ENCODE peak calls at places on chromosomes 1 and 21, in eight cellular contexts. R is GM04504; V is left ventricle myocardium inferior; T is NCI-H774; I is IMR-90; G is Right ventricle myocardium inferior; U is stimulated activated CD8-positive, alpha-beta memory T cell treated with anti-CD3 and anti-CD28 coated beads, Interleukin-15, amount 100 ng/mL, for 24 hours; E is stimulated activated CD4-positive, alpha-beta T cell treated with anti-CD3 and anti-CD28 coated beads, Interleukin-4, amount 100 ng/mL, for 48 hours. P is an unnamed sample.

GRCh38 chr1:32695098-32695904 is 7.3 kb downstream of the SYNC start:
- DNase-seq in R (peak), V (peak), T (no peak), I (peak), G (peak), U (no peak), E (no peak), P (no peak)

GRCh38 chr1:184471686-184472085 is 84.9 kb downstream of the C1orf21 start:
- DNase-seq in R (no peak), V (no peak), T (no peak), I (no peak), G (no peak), U (no peak), E (no peak), P (no peak)

GRCh38 chr1:221557024-221557423 is 184.9 kb downstream of the DUSP10 start:
- DNase-seq in R (no peak), V (no peak), T (no peak), I (no peak), G (no peak), U (no peak), E (no peak), P (no peak)

GRCh38 chr1:176466514-176466913 is 3.5 kb downstream of the PAPPA2 start:
- DNase-seq in R (no peak), V (no peak), T (no peak), I (no peak), G (no peak), U (no peak), E (no peak), P (no peak)

GRCh38 chr1:210654176-210654786 is 325.6 kb downstream of the HHAT start:
- DNase-seq in R (no peak), V (no peak), T (no peak), I (no peak), G (no peak), U (no peak), E (no peak), P (no peak)

GRCh38 chr1:203278087-203278884 is 27.0 kb upstream of the BTG2 start:
- DNase-seq in R (peak), V (peak), T (peak), I (peak), G (peak), U (no peak), E (no peak), P (no peak)

GRCh38 chr1:7302873-7303272 is 468.2 kb upstream of the VAMP3 start:
- DNase-seq in R (no peak), V (no peak), T (no peak), I (no peak), G (no peak), U (no peak), E (no peak), P (no peak)

GRCh38 chr1:36705629-36706028 is 222.9 kb upstream of the CSF3R start:
- DNase-seq in R (no peak), V (no peak), T (no peak), I (no peak), G (no peak), U (no peak), E (no peak), P (no peak)

GRCh38 chr1:246724001-246724724 is at the start of gene SCCPDH:
- DNase-seq in R (peak), V (peak), T (peak), I (peak), G (peak), U (peak), E (peak), P (peak)

GRCh38 chr1:222543817-222544216 is 4.1 kb downstream of the HHIPL2 start:
- DNase-seq in R (no peak), V (no peak), T (no peak), I (no peak), G (no peak), U (no peak), E (no peak), P (no peak)

GRCh38 chr1:192376387-192376786 is 59.6 kb downstream of the RGS21 start:
- DNase-seq in R (no peak), V (no peak), T (no peak), I (no peak), G (no peak), U (no peak), E (no peak), P (no peak)

GRCh38 chr1:40899230-40899870 is 37.2 kb upstream of the CITED4 start:
- DNase-seq in R (no peak), V (no peak), T (no peak), I (no peak), G (no peak), U (no peak), E (no peak), P (no peak)

GRCh38 chr21:38343691-38344090 is 86.9 kb downstream of the KCNJ15 start:
- DNase-seq in R (no peak), V (no peak), T (peak), I (peak), G (no peak), U (no peak), E (no peak), P (no peak)

GRCh38 chr21:29030909-29031308 is 6.4 kb downstream of the USP16 start:
- DNase-seq in R (no peak), V (no peak), T (no peak), I (no peak), G (no peak), U (no peak), E (no peak), P (no peak)

GRCh38 chr1:222798111-222798510 is 16.7 kb upstream of the DISP1 start:
- DNase-seq in R (no peak), V (no peak), T (no peak), I (peak), G (no peak), U (no peak), E (no peak), P (no peak)

GRCh38 chr1:200905411-200906052 is 10.8 kb downstream of the INAVA start:
- DNase-seq in R (no peak), V (no peak), T (no peak), I (no peak), G (no peak), U (no peak), E (no peak), P (no peak)

GRCh38 chr1:84936116-84936810 is 43.3 kb upstream of the LPAR3 start:
- DNase-seq in R (peak), V (no peak), T (peak), I (peak), G (no peak), U (no peak), E (no peak), P (no peak)

GRCh38 chr1:228219962-228220780 is 12.3 kb downstream of the OBSCN start:
- DNase-seq in R (no peak), V (no peak), T (no peak), I (no peak), G (no peak), U (no peak), E (no peak), P (no peak)

GRCh38 chr1:178442925-178443324 is 53.8 kb downstream of the CLEC20A start:
- DNase-seq in R (no peak), V (no peak), T (no peak), I (no peak), G (no peak), U (no peak), E (no peak), P (no peak)

GRCh38 chr21:38027901-38028300 is 111.6 kb upstream of the KCNJ6 start:
- DNase-seq in R (peak), V (no peak), T (no peak), I (no peak), G (no peak), U (no peak), E (no peak), P (no peak)

GRCh38 chr1:219092206-219092605 is 81.5 kb upstream of the LYPLAL1 start:
- DNase-seq in R (peak), V (no peak), T (no peak), I (peak), G (no peak), U (no peak), E (no peak), P (no peak)

GRCh38 chr1:93489756-93490155 is 41.8 kb downstream of the FNBP1L start:
- DNase-seq in R (peak), V (no peak), T (no peak), I (peak), G (no peak), U (no peak), E (no peak), P (no peak)

GRCh38 chr1:214844319-214844718 is 238.2 kb upstream of the KCNK2 start:
- DNase-seq in R (no peak), V (no peak), T (no peak), I (no peak), G (no peak), U (no peak), E (no peak), P (no peak)

GRCh38 chr21:46368533-46369285 is 44.8 kb downstream of the PCNT start:
- DNase-seq in R (no peak), V (no peak), T (no peak), I (no peak), G (peak), U (no peak), E (peak), P (no peak)

GRCh38 chr1:20429296-20429695 is 56.7 kb downstream of the CAMK2N1 start:
- DNase-seq in R (no peak), V (no peak), T (no peak), I (peak), G (no peak), U (no peak), E (no peak), P (no peak)